ENCODE peak calls at places on chromosomes 3 and 15, in six cellular contexts. Z, D, Q, V, X and F are unnamed samples.

GRCh38 chr15:64938192-64938591 is 26.5 kb downstream of the ANKDD1A start:
- DNase-seq in Z (no peak), X (no peak), V (peak), Q (peak), D (no peak), F (no peak)

GRCh38 chr3:193870376-193871092 is 265.4 kb upstream of the HES1 start:
- DNase-seq in Q (no peak), D (no peak), Z (no peak), X (peak), V (peak), F (peak)

GRCh38 chr3:151837057-151837456 is 23.1 kb downstream of the AADAC start:
- DNase-seq in Q (no peak), Z (no peak), X (peak), D (no peak), V (peak), F (peak)

GRCh38 chr3:43405888-43406636 is 119.7 kb downstream of the SNRK start:
- DNase-seq in V (peak), X (no peak), D (peak), Z (no peak), Q (no peak), F (no peak)

GRCh38 chr3:159390656-159391055 is 588.8 kb downstream of the MFSD1 start:
- DNase-seq in D (no peak), Q (no peak), X (no peak), Z (no peak), V (no peak), F (no peak)

GRCh38 chr3:112101946-112102345 is 15.8 kb downstream of the C3orf52 start:
- DNase-seq in X (no peak), D (no peak), Q (no peak), V (peak), Z (no peak), F (peak)

GRCh38 chr3:33883538-33884203 is 85.2 kb downstream of the PDCD6IP start:
- DNase-seq in V (peak), D (no peak), Z (no peak), Q (peak), X (peak), F (no peak)

GRCh38 chr3:165056510-165056909 is 21.8 kb downstream of the SI start:
- DNase-seq in Q (no peak), Z (no peak), V (no peak), X (peak), D (no peak), F (no peak)

GRCh38 chr15:22810735-22811338 is 24.4 kb downstream of the NIPA1 start:
- DNase-seq in Q (no peak), Z (no peak), X (no peak), V (peak), D (no peak), F (no peak)

GRCh38 chr15:69474291-69474690 is 21.7 kb downstream of the RPLP1 start:
- DNase-seq in V (peak), Z (no peak), X (no peak), D (no peak), Q (no peak), F (no peak)

GRCh38 chr3:146156801-146157310 is 4.1 kb downstream of the PLOD2 start:
- DNase-seq in Q (no peak), X (no peak), D (no peak), Z (peak), V (no peak), F (no peak)

GRCh38 chr15:67762610-67763368 is 62.5 kb upstream of the SKOR1 start:
- DNase-seq in Q (no peak), V (peak), X (no peak), Z (no peak), D (no peak), F (no peak)

DNA sequence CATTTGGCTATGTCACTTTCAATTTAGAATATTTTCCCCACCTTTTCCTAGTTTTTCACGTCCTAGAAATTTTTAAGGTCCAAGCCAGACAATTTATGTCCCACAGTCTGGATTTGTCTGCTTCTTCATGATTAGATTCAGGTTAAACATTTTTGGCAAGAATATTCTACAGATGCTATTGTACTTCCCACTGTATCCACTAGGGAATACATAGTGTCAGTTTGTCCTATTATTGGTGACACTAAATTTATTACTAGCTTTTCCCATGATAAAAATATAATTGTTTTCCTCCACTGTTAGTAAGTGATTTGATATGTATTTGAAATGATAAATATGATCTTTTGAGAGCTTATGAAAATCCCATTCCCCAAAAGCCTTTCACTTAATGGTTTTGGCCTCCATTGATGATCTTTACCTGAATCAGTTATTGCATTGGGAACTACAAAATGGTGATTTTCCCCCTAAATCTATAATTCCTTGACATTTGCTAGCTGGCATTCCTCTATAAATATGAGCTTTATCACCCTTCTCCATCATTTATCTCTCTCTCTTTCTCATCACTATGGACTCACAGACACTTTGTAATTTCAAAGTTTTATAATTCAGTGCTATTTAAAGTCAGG is 8.3 kb downstream of the ARL14 start:
- DNase-seq in V (peak), Q (no peak), D (no peak), Z (no peak), X (no peak), F (no peak)
- TF ChIP-seq CTCF in V (peak), Q (no peak), D (peak), Z (peak), X (no peak), F (peak)

GRCh38 chr3:63979093-63979492 is 44.2 kb downstream of the PSMD6 start:
- DNase-seq in X (no peak), V (no peak), D (no peak), Q (no peak), Z (no peak), F (no peak)

GRCh38 chr3:63976166-63976861 is 47.0 kb downstream of the PSMD6 start:
- DNase-seq in V (peak), X (no peak), Z (no peak), Q (peak), D (no peak), F (peak)

GRCh38 chr3:63975705-63976104 is 47.6 kb downstream of the PSMD6 start:
- DNase-seq in X (no peak), Q (peak), V (no peak), D (peak), Z (no peak), F (peak)

GRCh38 chr3:63977893-63978292 is 45.4 kb downstream of the PSMD6 start:
- DNase-seq in V (no peak), Z (no peak), Q (no peak), X (no peak), D (no peak), F (no peak)

GRCh38 chr3:63976862-63977180 is 46.5 kb downstream of the PSMD6 start:
- DNase-seq in D (no peak), X (no peak), V (no peak), Z (no peak), Q (no peak), F (no peak)
- H3K27ac ChIP-seq in D (no peak), X (no peak), V (peak), Z (peak), Q (no peak), F (no peak)

GRCh38 chr3:52236424-52236886 is 2.5 kb downstream of the TWF2 start:
- DNase-seq in Q (no peak), Z (no peak), X (no peak), D (no peak), V (no peak), F (no peak)

GRCh38 chr3:52233968-52234367 is 5.0 kb downstream of the TWF2 start:
- DNase-seq in Z (no peak), Q (no peak), V (no peak), D (no peak), X (no peak), F (no peak)

GRCh38 chr3:52233108-52233591 is 5.8 kb downstream of the TWF2 start:
- DNase-seq in X (no peak), Z (no peak), V (no peak), Q (no peak), D (no peak), F (no peak)

GRCh38 chr3:52232279-52233107 is 6.5 kb downstream of the TWF2 start:
- DNase-seq in Q (no peak), X (no peak), V (no peak), Z (no peak), D (no peak), F (no peak)

DNA sequence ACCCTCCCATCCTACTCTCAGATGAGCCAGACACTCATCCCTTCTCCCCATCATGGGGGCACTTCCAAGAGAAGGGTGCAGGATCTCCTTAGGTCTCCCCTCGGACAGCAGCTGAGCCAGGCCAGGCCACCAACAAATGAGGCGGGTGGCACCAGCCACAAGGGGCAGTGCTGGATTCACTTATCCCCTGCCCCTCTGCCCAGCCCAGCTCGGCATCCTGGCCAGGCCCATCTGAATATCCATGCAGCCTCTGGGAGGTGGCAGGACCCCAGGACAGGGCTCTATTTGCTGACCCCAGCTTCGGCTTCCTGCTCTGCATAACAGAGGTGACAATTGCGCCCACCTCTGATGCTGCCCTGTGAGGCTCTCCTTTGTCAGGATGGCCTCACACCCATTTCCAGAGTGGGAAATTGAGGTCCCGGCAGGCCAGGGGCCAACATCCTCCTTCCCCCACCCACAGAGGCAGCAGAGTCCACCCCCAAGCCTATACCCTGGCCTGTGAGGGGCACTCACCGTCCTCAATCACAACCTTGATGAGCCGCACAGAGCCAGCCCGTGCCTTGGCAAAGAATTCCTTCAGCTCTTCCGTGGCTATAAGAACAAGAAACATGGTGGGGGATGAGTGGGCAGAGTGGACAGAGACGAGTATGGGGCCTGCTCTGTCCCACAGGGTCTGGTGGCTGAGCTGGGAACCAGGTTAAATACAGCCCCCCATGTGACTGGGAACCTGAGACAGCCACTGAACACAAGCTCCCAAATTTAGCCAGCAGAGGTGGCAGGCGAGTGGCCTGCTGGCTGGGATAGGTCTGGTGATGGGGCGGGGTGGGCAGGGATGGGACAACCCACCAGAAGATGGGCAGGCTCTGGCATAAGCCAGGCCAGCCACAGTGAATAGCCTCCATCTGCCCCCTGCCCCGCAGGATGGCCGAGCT is 4.2 kb downstream of the TWF2 start:
- DNase-seq in V (no peak), D (no peak), Z (no peak), Q (no peak), X (no peak), F (no peak)
- TF ChIP-seq CTCF in V (no peak), D (no peak), Z (no peak), Q (no peak), X (peak), F (no peak)

GRCh38 chr3:100602506-100603444 is 6.6 kb upstream of the ADGRG7 start:
- DNase-seq in Z (no peak), Q (peak), X (no peak), D (no peak), V (peak), F (peak)
- H3K27ac ChIP-seq in Z (peak), Q (no peak), X (no peak), D (no peak), V (no peak), F (no peak)

DNA sequence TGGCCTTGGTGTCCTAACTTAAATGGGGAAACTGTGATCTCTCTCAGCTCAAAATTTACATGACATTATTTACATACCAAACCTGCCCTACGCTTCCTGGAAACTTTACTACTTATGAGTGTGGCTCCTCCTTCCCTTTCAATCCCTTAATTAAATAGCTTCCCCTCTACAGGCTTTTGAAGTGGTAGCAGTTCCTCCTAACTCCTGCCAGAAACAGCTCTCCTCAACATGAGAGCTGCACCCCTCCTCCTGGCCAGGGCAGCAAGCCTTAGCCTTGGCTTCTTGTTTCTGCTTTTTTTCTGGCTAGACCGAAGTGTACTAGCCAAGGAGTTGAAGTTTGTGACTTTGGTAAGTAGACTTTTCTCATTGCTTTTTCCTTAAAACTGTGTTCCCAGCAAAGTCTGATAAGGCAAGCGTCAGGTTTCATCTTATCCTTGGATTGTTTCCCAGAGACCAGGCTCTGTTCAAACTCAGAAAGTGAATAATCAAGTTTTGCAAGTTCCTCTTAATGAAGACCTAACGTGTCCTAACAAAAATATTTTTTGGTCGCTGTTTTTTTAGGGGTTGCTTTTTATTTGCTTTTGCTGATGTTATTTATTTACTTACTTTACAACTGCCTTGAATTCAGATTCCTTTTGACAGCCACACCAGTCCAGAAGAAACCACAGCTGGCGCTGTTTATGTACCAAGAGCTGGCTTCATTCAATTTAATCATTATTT is at the start of gene ACP3:
- DNase-seq in D (peak), Q (no peak), V (peak), Z (peak), X (peak), F (peak)
- TF ChIP-seq CTCF in D (no peak), Q (no peak), V (no peak), Z (no peak), X (no peak), F (no peak)

DNA sequence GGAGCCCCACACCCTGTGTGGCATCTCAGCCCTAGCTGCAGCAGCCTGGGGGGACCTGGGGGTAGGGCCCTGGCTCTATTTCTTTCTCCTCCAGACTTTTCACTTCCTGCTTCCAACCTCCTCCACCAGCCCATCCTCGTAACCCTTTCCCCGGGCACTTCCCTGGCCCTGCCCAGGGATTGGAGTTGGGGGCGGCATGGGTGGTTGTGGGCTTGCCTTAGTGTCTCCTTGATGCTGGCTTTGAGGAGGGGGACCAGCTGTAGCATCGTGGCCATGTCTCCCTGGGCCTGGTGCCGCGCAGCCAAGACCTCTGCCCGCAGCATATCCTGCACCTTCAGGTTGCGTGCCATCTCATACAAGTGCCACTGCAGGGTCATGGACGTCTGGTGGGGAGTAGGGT is 28.1 kb downstream of the CYP11A1 start:
- DNase-seq in Z (no peak), Q (no peak), V (no peak), X (no peak), D (no peak), F (no peak)
- H3K27ac ChIP-seq in Z (no peak), Q (no peak), V (no peak), X (no peak), D (no peak), F (no peak)

DNA sequence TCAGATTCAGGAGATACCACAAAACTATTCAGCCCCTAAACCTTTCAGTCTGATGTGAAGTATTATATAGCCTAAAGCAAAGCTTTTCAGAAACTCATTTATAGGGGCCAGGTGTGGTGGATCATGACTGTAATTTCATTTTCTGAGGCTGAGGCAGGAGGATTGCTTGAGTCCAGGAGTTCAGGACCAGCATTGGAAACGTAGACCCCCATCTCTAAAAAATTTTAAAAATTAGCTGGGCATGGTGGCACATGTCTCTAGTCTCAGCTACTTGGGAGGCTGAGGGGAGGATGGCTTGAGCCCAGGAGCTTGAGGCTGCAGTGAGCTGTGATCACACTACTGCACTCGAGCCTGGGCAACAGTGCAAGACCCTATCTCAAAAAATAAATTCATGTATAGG is 60.0 kb downstream of the TMOD3 start:
- DNase-seq in X (no peak), D (no peak), V (no peak), Q (no peak), Z (no peak), F (no peak)
- TF ChIP-seq CTCF in X (no peak), D (no peak), V (no peak), Q (no peak), Z (no peak), F (no peak)

GRCh38 chr3:141797167-141797773 is 34.1 kb downstream of the GRK7 start:
- DNase-seq in Q (no peak), V (peak), Z (peak), D (peak), X (peak), F (no peak)

GRCh38 chr3:141795311-141795710 is 32.1 kb downstream of the GRK7 start:
- DNase-seq in V (no peak), Q (no peak), X (no peak), D (no peak), Z (no peak), F (no peak)

GRCh38 chr3:141797819-141798405 is 34.7 kb downstream of the GRK7 start:
- DNase-seq in X (no peak), D (peak), Q (no peak), Z (no peak), V (no peak), F (no peak)

GRCh38 chr3:141796436-141797166 is 33.4 kb downstream of the GRK7 start:
- DNase-seq in Q (no peak), D (no peak), V (no peak), Z (peak), X (no peak), F (no peak)

DNA sequence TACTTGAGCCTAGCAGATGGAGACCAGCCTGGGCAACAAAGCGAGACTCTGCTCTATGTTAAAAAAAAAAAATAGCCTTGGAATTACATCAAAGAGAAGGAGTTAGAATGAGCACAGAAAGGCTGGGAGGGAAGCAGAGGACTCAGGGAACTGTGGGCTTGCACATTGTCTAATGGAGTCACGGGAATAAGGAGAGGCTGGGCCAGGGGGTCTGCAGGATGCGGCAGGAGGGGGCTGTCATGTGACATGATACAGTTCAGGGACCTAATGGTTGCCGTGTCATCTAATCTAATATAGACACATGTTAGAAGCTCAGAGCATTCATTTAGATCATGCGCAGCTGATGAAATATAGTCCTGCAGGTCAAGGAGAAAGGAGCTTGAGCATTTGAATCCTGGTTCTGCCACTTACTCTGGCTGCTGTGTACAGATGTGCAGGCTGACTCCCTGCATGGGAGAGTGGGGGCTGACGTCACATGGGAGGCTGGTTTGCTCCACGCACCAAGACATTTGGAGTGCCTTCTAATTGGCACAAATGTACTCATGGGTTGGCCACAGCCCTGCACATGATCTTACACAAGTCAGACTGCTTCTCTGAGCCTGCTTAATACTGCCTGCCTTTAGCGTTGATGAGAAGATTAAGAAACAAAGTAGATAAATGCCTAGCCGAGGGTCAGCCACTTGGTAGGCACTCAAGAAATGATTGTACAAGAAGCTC is 32.7 kb downstream of the GRK7 start:
- DNase-seq in V (no peak), D (peak), Z (peak), X (no peak), Q (no peak), F (no peak)
- H3K27ac ChIP-seq in V (no peak), D (no peak), Z (peak), X (no peak), Q (no peak), F (no peak)